ENCODE peak calls at places on chromosome 1, in ten cellular contexts. M is spleen, G is HL-60, H is suprapubic skin, T is esophagus muscularis mucosa, D is upper lobe of left lung, V is GM23338, U is H1, J is SK-N-SH, I is stomach. P is an unnamed sample.
A peak's percentile ranks its signal among the peaks of the same experiment; 100 is the strongest.

GRCh38 chr1:228980232-228980969 is 245.1 kb downstream of the RHOU start:
- DNase-seq in D (no peak), G (no peak), I (no peak), V (no peak), T (no peak), U (no peak), M (no peak), H (no peak), J (no peak), P (peak; percentile 34)

GRCh38 chr1:185961664-185962063 is 227.5 kb downstream of the HMCN1 start:
- DNase-seq in H (no peak), J (no peak), V (no peak), G (no peak), U (no peak), I (no peak), T (no peak), M (no peak), D (no peak), P (no peak)

GRCh38 chr1:94591791-94592565 is 50.4 kb upstream of the F3 start:
- DNase-seq in J (no peak), I (no peak), H (no peak), U (peak; percentile 32), D (no peak), M (no peak), G (no peak), T (no peak), V (no peak), P (no peak)

GRCh38 chr1:33060579-33061083 is 20.3 kb upstream of the AZIN2 start:
- DNase-seq in I (no peak), U (no peak), G (no peak), V (no peak), H (no peak), T (no peak), D (no peak), M (no peak), J (no peak), P (no peak)

GRCh38 chr1:235434001-235434400 is 66.8 kb downstream of the TBCE start:
- DNase-seq in G (no peak), U (no peak), J (no peak), I (no peak), H (no peak), D (no peak), V (peak; percentile 42), T (no peak), M (no peak), P (no peak)

GRCh38 chr1:176205322-176205914 is 1.7 kb downstream of the COP1 start:
- DNase-seq in I (no peak), V (no peak), U (no peak), M (no peak), H (no peak), D (no peak), T (no peak), G (peak; percentile 21), J (no peak), P (no peak)

GRCh38 chr1:87252406-87252805 is 76.3 kb upstream of the LMO4 start:
- DNase-seq in D (no peak), H (no peak), U (no peak), J (no peak), I (no peak), G (peak; percentile 68), V (no peak), M (no peak), T (no peak), P (no peak)

GRCh38 chr1:1619917-1620361 is 4.6 kb downstream of the MIB2 start:
- DNase-seq in D (peak; percentile 64), I (no peak), H (no peak), U (peak; percentile 72), V (peak; percentile 80), M (no peak), J (peak; percentile 59), T (no peak), G (peak; percentile 31), P (no peak)

GRCh38 chr1:239186487-239186886 is 199.9 kb upstream of the CHRM3 start:
- DNase-seq in V (no peak), D (no peak), G (no peak), I (no peak), J (no peak), M (no peak), H (no peak), U (no peak), T (no peak), P (no peak)

GRCh38 chr1:63772876-63773275 is 941 bp upstream of the ROR1 start:
- DNase-seq in D (no peak), I (no peak), J (no peak), T (peak; percentile 26), M (no peak), H (no peak), G (no peak), U (no peak), V (peak; percentile 69), P (no peak)
- H3K4me3 ChIP-seq in D (no peak overlapping the region), I (no peak overlapping the region), J (no peak overlapping the region), T (no peak overlapping the region), M (no peak overlapping the region), H (no peak overlapping the region), G (no peak overlapping the region), U (no peak overlapping the region), V (peak overlapping the region; percentile 72), P (no peak overlapping the region)

DNA sequence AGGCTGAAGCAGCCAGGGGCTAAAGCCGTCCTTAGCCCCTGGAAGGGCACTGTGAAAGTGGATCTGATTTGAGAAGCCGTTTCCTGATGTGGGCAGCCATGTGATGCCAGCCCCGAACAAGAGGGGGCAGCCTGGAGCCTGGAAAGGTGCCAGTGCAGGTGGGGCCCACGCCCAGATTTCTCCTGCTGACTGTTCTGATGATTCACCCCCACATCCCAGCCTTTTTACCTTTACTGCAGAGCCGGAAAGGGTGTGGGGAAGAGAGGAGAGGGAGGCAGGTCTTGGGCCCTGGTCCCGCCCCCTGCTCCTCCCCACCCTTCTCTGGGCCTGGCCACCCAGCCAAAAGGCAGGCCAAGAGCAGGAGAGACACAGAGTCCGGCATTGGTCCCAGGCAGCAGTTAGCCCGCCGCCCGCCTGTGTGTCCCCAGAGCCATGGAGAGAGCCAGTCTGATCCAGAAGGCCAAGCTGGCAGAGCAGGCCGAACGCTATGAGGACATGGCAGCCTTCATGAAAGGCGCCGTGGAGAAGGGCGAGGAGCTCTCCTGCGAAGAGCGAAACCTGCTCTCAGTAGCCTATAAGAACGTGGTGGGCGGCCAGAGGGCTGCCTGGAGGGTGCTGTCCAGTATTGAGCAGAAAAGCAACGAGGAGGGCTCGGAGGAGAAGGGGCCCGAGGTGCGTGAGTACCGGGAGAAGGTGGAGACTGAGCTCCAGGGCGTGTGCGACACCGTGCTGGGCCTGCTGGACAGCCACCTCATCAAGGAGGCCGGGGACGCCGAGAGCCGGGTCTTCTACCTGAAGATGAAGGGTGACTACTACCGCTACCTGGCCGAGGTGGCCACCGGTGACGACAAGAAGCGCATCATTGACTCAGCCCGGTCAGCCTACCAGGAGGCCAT is at the start of gene SFN:
- DNase-seq in D (peak; percentile 87), I (peak; percentile 88), V (peak; percentile 93), M (peak; percentile 76), J (no peak), H (no peak), U (peak; percentile 95), T (no peak), G (peak; percentile 29), P (no peak)
- TF ChIP-seq POLR2AphosphoS5 in D (peak; percentile 91), I (peak; percentile 85), V (no peak), M (no peak), J (no peak), H (no peak), U (no peak), T (no peak), G (peak; percentile 20), P (peak; percentile 60)

GRCh38 chr1:18643154-18644012 is 12.7 kb downstream of the PAX7 start:
- DNase-seq in I (no peak), D (peak; percentile 75), M (no peak), U (peak; percentile 77), G (no peak), V (peak; percentile 78), T (no peak), H (no peak), J (peak; percentile 73), P (no peak)

GRCh38 chr1:18641005-18641941 is 10.6 kb downstream of the PAX7 start:
- DNase-seq in T (no peak), J (peak; percentile 49), H (no peak), U (peak; percentile 64), M (no peak), D (peak; percentile 61), G (no peak), V (no peak), I (no peak), P (no peak)

GRCh38 chr1:18640228-18641004 is 9.8 kb downstream of the PAX7 start:
- DNase-seq in G (no peak), D (peak; percentile 46), H (no peak), T (no peak), J (peak; percentile 49), M (no peak), U (peak; percentile 70), V (peak; percentile 78), I (no peak), P (no peak)

GRCh38 chr1:18644013-18644399 is 13.4 kb downstream of the PAX7 start:
- DNase-seq in H (no peak), D (no peak), U (no peak), V (no peak), I (no peak), T (no peak), J (peak; percentile 36), G (no peak), M (no peak), P (no peak)

GRCh38 chr1:18642278-18643095 is 11.8 kb downstream of the PAX7 start:
- DNase-seq in J (no peak), D (no peak), G (no peak), U (peak; percentile 73), M (no peak), V (peak; percentile 83), T (no peak), I (no peak), H (no peak), P (no peak)
- H3K4me3 ChIP-seq in J (no peak overlapping the region), D (no peak overlapping the region), G (no peak overlapping the region), U (peak overlapping the region; percentile 8), M (no peak overlapping the region), V (peak overlapping the region; percentile 56), T (no peak overlapping the region), I (no peak overlapping the region), H (no peak overlapping the region), P (no peak overlapping the region)

GRCh38 chr1:109254621-109255096 is 5.3 kb downstream of the CELSR2 start:
- DNase-seq in M (peak; percentile 70), G (no peak), V (no peak), U (no peak), H (no peak), I (no peak), T (no peak), D (no peak), J (peak; percentile 60), P (no peak)

GRCh38 chr1:109252167-109252892 is 3.0 kb downstream of the CELSR2 start:
- DNase-seq in U (no peak), I (no peak), T (no peak), D (no peak), V (no peak), M (no peak), G (no peak), H (no peak), J (peak; percentile 4), P (no peak)

GRCh38 chr1:109251277-109252166 is 2.2 kb downstream of the CELSR2 start:
- DNase-seq in I (no peak), J (peak; percentile 4), T (no peak), U (no peak), D (no peak), M (peak; percentile 66), V (no peak), H (peak; percentile 50), G (no peak), P (no peak)

GRCh38 chr1:109253803-109254620 is 4.7 kb downstream of the CELSR2 start:
- DNase-seq in H (no peak), J (peak; percentile 83), T (no peak), G (no peak), I (no peak), U (no peak), M (peak; percentile 57), V (peak; percentile 62), D (no peak), P (no peak)

GRCh38 chr1:109252893-109253802 is 3.8 kb downstream of the CELSR2 start:
- DNase-seq in D (no peak), J (peak; percentile 89), H (no peak), I (no peak), T (no peak), M (peak; percentile 73), G (no peak), V (no peak), U (no peak), P (no peak)
- TF ChIP-seq POLR2AphosphoS5 in D (no peak), J (no peak), H (no peak), I (no peak), T (peak; percentile 18), M (no peak), G (no peak), V (no peak), U (no peak), P (peak; percentile 34)

P was measured in vagina.